ENCODE peak calls at places on chromosome 17, in six cellular contexts. H, O, D, A, K and T are unnamed samples.
A peak's percentile ranks its signal among the peaks of the same experiment; 100 is the strongest.

GRCh38 chr17:42018339-42018738 is 1.1 kb upstream of the DNAJC7 start:
- DNase-seq in D (no peak), H (no peak), K (no peak), O (no peak), A (no peak), T (no peak)

GRCh38 chr17:75267146-75267402 is 4.0 kb downstream of the MIF4GD start:
- DNase-seq in D (no peak), H (no peak), O (no peak), K (no peak), A (no peak), T (no peak)

GRCh38 chr17:7295230-7296180 is 1.1 kb upstream of the YBX2 start:
- DNase-seq in K (no peak), A (no peak), H (no peak), O (no peak), D (no peak), T (no peak)

GRCh38 chr17:39904990-39905288 is 13.5 kb downstream of the GSDMB start:
- DNase-seq in H (no peak), K (no peak), O (no peak), D (no peak), A (no peak), T (no peak)

GRCh38 chr17:59427425-59427921 is 96.0 kb downstream of the YPEL2 start:
- DNase-seq in D (no peak), O (peak; percentile 17), H (peak; percentile 40), K (no peak), A (no peak), T (no peak)

GRCh38 chr17:40551874-40552768 is 13.2 kb downstream of the CCR7 start:
- DNase-seq in D (peak; percentile 51), A (no peak), K (no peak), H (peak; percentile 37), O (no peak), T (no peak)

GRCh38 chr17:62965649-62966425 is at the start of gene TANC2:
- DNase-seq in H (peak; percentile 73), D (peak; percentile 93), K (peak; percentile 73), A (peak; percentile 66), O (peak; percentile 58), T (peak; percentile 77)

GRCh38 chr17:43736389-43736788 is 22.2 kb downstream of the SOST start:
- DNase-seq in A (no peak), O (no peak), D (no peak), H (no peak), K (no peak), T (no peak)

GRCh38 chr17:8610558-8610957 is 20.0 kb downstream of the MYH10 start:
- DNase-seq in D (no peak), H (no peak), A (no peak), O (no peak), K (no peak), T (no peak)

GRCh38 chr17:7293821-7294613 is 422 bp downstream of the YBX2 start:
- DNase-seq in K (no peak), H (no peak), O (no peak), D (peak; percentile 89), A (no peak), T (peak; percentile 22)

GRCh38 chr17:64256913-64257807 is 5.9 kb downstream of the TEX2 start:
- DNase-seq in A (no peak), H (no peak), O (no peak), K (no peak), D (no peak), T (no peak)

GRCh38 chr17:30363715-30364202 is 15.0 kb upstream of the CPD start:
- DNase-seq in A (no peak), H (peak; percentile 79), K (peak; percentile 75), O (peak; percentile 73), D (peak; percentile 88), T (peak; percentile 11)

GRCh38 chr17:7834554-7834890 is 505 bp downstream of the KDM6B start:
- DNase-seq in A (no peak), H (peak; percentile 72), O (no peak), D (peak; percentile 85), K (peak; percentile 63), T (peak; percentile 78)

GRCh38 chr17:27807567-27808470 is 7.5 kb upstream of the NOS2 start:
- DNase-seq in K (peak; percentile 44), A (no peak), O (peak; percentile 30), D (peak; percentile 86), H (peak; percentile 58), T (peak; percentile 21)

GRCh38 chr17:36975922-36976515 is 27.3 kb downstream of the AATF start:
- DNase-seq in D (no peak), K (no peak), H (no peak), A (no peak), O (no peak), T (no peak)

GRCh38 chr17:75338335-75338734 is 49.1 kb upstream of the SLC25A19 start:
- DNase-seq in H (no peak), A (no peak), D (no peak), K (no peak), O (no peak), T (no peak)

GRCh38 chr17:45293413-45294211 is 23.2 kb downstream of the MAP3K14 start:
- DNase-seq in H (no peak), D (peak; percentile 93), K (no peak), O (no peak), A (peak; percentile 82), T (no peak)

GRCh38 chr17:4073983-4074830 is 68.6 kb downstream of the ZZEF1 start:
- DNase-seq in O (no peak), H (no peak), K (no peak), A (no peak), D (peak; percentile 77), T (no peak)

GRCh38 chr17:30541802-30542201 is 64.6 kb downstream of the GOSR1 start:
- DNase-seq in H (no peak), A (no peak), D (no peak), O (no peak), K (no peak), T (no peak)

GRCh38 chr17:6796887-6797490 is 21.0 kb downstream of the FBXO39 start:
- DNase-seq in H (no peak), A (no peak), K (no peak), D (no peak), O (no peak), T (no peak)

GRCh38 chr17:9200699-9201359 is 179.5 kb downstream of the NTN1 start:
- DNase-seq in O (no peak), A (no peak), H (no peak), D (no peak), K (no peak), T (no peak)

GRCh38 chr17:4394208-4395110 is 28.0 kb upstream of the UBE2G1 start:
- DNase-seq in O (no peak), H (no peak), D (no peak), A (no peak), K (no peak), T (no peak)

GRCh38 chr17:43405861-43406260 is 7.1 kb downstream of the ARL4D start:
- DNase-seq in H (no peak), A (no peak), D (no peak), K (no peak), O (no peak), T (no peak)

GRCh38 chr17:4270746-4271145 is 7.0 kb upstream of the ANKFY1 start:
- DNase-seq in H (no peak), A (no peak), O (no peak), D (no peak), K (no peak), T (no peak)

GRCh38 chr17:18968945-18969887 is 17.3 kb downstream of the SLC5A10 start:
- DNase-seq in H (no peak), D (peak; percentile 90), A (no peak), K (no peak), O (no peak), T (no peak)

GRCh38 chr17:57488856-57489255 is 232.5 kb downstream of the MSI2 start:
- DNase-seq in H (no peak), D (no peak), A (no peak), K (no peak), O (no peak), T (no peak)

GRCh38 chr17:34859652-34860051 is 101.6 kb downstream of the CCT6B start:
- DNase-seq in H (no peak), O (no peak), D (no peak), K (no peak), A (no peak), T (no peak)

GRCh38 chr17:56658648-56659047 is 65.1 kb downstream of the NOG start:
- DNase-seq in H (no peak), O (no peak), A (no peak), D (no peak), K (no peak), T (no peak)